ENCODE peak calls at places on chromosomes 11 and 22, in six cellular contexts. V is CD4-positive, alpha-beta memory T cell; G is brain microvascular endothelial cell; A is iPS DF 6.9; N is psoas muscle; Z is PC-9. C is an unnamed sample.

GRCh38 chr11:117654856-117655255 is 142.2 kb downstream of the DSCAML1 start:
- DNase-seq in V (no peak), G (no peak), A (no peak), N (no peak), Z (no peak), C (no peak)

GRCh38 chr22:31652911-31653684 is 8.9 kb downstream of the PISD start:
- DNase-seq in V (no peak), G (no peak), A (no peak), N (no peak), Z (no peak), C (no peak)

GRCh38 chr11:34680918-34681554 is 60.1 kb downstream of the EHF start:
- DNase-seq in V (no peak), G (peak), A (no peak), N (no peak), Z (peak), C (peak)

GRCh38 chr22:42261266-42261665 is 9.2 kb downstream of the TCF20 start:
- DNase-seq in V (no peak), G (no peak), A (no peak), N (no peak), Z (no peak), C (no peak)

GRCh38 chr11:11577246-11577855 is 44.5 kb downstream of the GALNT18 start:
- DNase-seq in V (no peak), G (peak), A (no peak), N (no peak), Z (no peak), C (no peak)

GRCh38 chr11:82810326-82810725 is 76.7 kb upstream of the FAM181B start:
- DNase-seq in V (no peak), G (no peak), A (no peak), N (no peak), Z (no peak), C (no peak)

GRCh38 chr11:74936087-74936486 is 12.8 kb downstream of the XRRA1 start:
- DNase-seq in V (no peak), G (no peak), A (no peak), N (no peak), Z (no peak), C (no peak)

GRCh38 chr11:115893701-115894100 is 389.5 kb upstream of the CADM1 start:
- DNase-seq in V (no peak), G (no peak), A (no peak), N (no peak), Z (no peak), C (no peak)

GRCh38 chr11:93196816-93197382 is 892 bp downstream of the SLC36A4 start:
- DNase-seq in V (no peak), G (no peak), A (no peak), N (no peak), Z (no peak), C (no peak)

GRCh38 chr11:73236205-73236765 is 18.2 kb downstream of the P2RY2 start:
- DNase-seq in V (no peak), G (no peak), A (no peak), N (no peak), Z (no peak), C (no peak)

GRCh38 chr11:114042234-114042633 is 17.3 kb upstream of the ZBTB16 start:
- DNase-seq in V (no peak), G (no peak), A (no peak), N (no peak), Z (no peak), C (no peak)

GRCh38 chr11:84721561-84721961 is 905.6 kb downstream of the DLG2 start:
- DNase-seq in V (no peak), G (no peak), A (no peak), N (no peak), Z (no peak), C (no peak)

GRCh38 chr11:116703421-116703820 is 69.4 kb downstream of the BUD13 start:
- DNase-seq in V (no peak), G (no peak), A (no peak), N (no peak), Z (no peak), C (no peak)

GRCh38 chr11:46520971-46521745 is 72.7 kb downstream of the AMBRA1 start:
- DNase-seq in V (no peak), G (peak), A (no peak), N (no peak), Z (peak), C (no peak)

GRCh38 chr11:115391598-115391997 is 112.6 kb downstream of the CADM1 start:
- DNase-seq in V (no peak), G (no peak), A (no peak), N (no peak), Z (no peak), C (no peak)

GRCh38 chr11:19929655-19930054 is 217.0 kb downstream of the NAV2 start:
- DNase-seq in V (no peak), G (peak), A (no peak), N (no peak), Z (no peak), C (no peak)

GRCh38 chr11:5841797-5842196 is at the start of gene OR52E6:
- DNase-seq in V (no peak), G (no peak), A (no peak), N (no peak), Z (no peak), C (no peak)

GRCh38 chr22:40679964-40680818 is 907 bp downstream of the MCHR1 start:
- DNase-seq in V (no peak), G (peak), A (no peak), N (no peak), Z (no peak), C (no peak)

GRCh38 chr11:14223636-14224035 is 135.3 kb downstream of the RRAS2 start:
- DNase-seq in V (no peak), G (no peak), A (no peak), N (no peak), Z (no peak), C (no peak)

GRCh38 chr11:1942541-1943260 is 4.4 kb upstream of the MRPL23 start:
- DNase-seq in V (no peak), G (no peak), A (no peak), N (no peak), Z (no peak), C (no peak)

GRCh38 chr11:76672431-76673163 is 2.0 kb upstream of the LRRC32 start:
- DNase-seq in V (peak), G (no peak), A (no peak), N (no peak), Z (no peak), C (no peak)

GRCh38 chr11:76512851-76513653 is 68.2 kb downstream of the EMSY start:
- DNase-seq in V (no peak), G (no peak), A (no peak), N (no peak), Z (no peak), C (no peak)

GRCh38 chr22:41822289-41823057 is 10.4 kb upstream of the SREBF2 start:
- DNase-seq in V (peak), G (peak), A (no peak), N (no peak), Z (no peak), C (peak)

GRCh38 chr11:134955281-134955680 is 543.2 kb upstream of the B3GAT1 start:
- DNase-seq in V (no peak), G (no peak), A (no peak), N (no peak), Z (no peak), C (no peak)

GRCh38 chr11:7060828-7061227 is 28.0 kb upstream of the RBMXL2 start:
- DNase-seq in V (no peak), G (peak), A (no peak), N (no peak), Z (no peak), C (no peak)

GRCh38 chr22:50438305-50439275 is 36.2 kb downstream of the SBF1 start:
- DNase-seq in V (no peak), G (no peak), A (no peak), N (peak), Z (no peak), C (no peak)

GRCh38 chr11:103619480-103619879 is 417.0 kb upstream of the DDI1 start:
- DNase-seq in V (no peak), G (no peak), A (no peak), N (no peak), Z (no peak), C (no peak)

GRCh38 chr11:91981995-91982394 is 242.6 kb upstream of the FAT3 start:
- DNase-seq in V (no peak), G (peak), A (no peak), N (peak), Z (peak), C (peak)

GRCh38 chr11:62680825-62681240 is 2.0 kb upstream of the UBXN1 start:
- DNase-seq in V (peak), G (peak), A (no peak), N (peak), Z (peak), C (no peak)

GRCh38 chr11:126303623-126304456 is at the start of gene DCPS:
- DNase-seq in V (peak), G (peak), A (peak), N (peak), Z (peak), C (peak)

GRCh38 chr11:34783816-34784317 is 132.3 kb downstream of the APIP start:
- DNase-seq in V (no peak), G (no peak), A (no peak), N (no peak), Z (no peak), C (peak)

GRCh38 chr11:73361953-73362776 is 14.0 kb upstream of the RELT start:
- DNase-seq in V (no peak), G (no peak), A (no peak), N (no peak), Z (no peak), C (no peak)

GRCh38 chr22:45318558-45319318 is 9.0 kb downstream of the FAM118A start:
- DNase-seq in V (peak), G (no peak), A (no peak), N (no peak), Z (no peak), C (no peak)

GRCh38 chr11:130095326-130095725 is 25.6 kb downstream of the APLP2 start:
- DNase-seq in V (no peak), G (no peak), A (no peak), N (no peak), Z (no peak), C (no peak)

GRCh38 chr11:94028436-94028835 is 7.3 kb downstream of the HEPHL1 start:
- DNase-seq in V (no peak), G (peak), A (no peak), N (no peak), Z (peak), C (peak)

GRCh38 chr22:25070870-25071465 is 118.5 kb downstream of the KIAA1671 start:
- DNase-seq in V (no peak), G (no peak), A (no peak), N (no peak), Z (no peak), C (no peak)

GRCh38 chr11:93166867-93167266 is 30.9 kb downstream of the SLC36A4 start:
- DNase-seq in V (no peak), G (no peak), A (no peak), N (no peak), Z (no peak), C (no peak)

GRCh38 chr11:126305699-126306098 is 1.8 kb downstream of the DCPS start:
- DNase-seq in V (no peak), G (no peak), A (no peak), N (no peak), Z (no peak), C (no peak)

GRCh38 chr11:62479631-62480201 is 60.9 kb downstream of the SCGB1A1 start:
- DNase-seq in V (no peak), G (no peak), A (no peak), N (no peak), Z (no peak), C (no peak)

GRCh38 chr22:36369004-36369921 is 18.5 kb downstream of the MYH9 start:
- DNase-seq in V (no peak), G (no peak), A (no peak), N (no peak), Z (no peak), C (no peak)

GRCh38 chr11:86681039-86681745 is 8.8 kb upstream of the ME3 start:
- DNase-seq in V (no peak), G (no peak), A (no peak), N (no peak), Z (no peak), C (no peak)
- H3K27ac ChIP-seq in V (no peak), G (no peak), A (no peak), N (peak), Z (no peak), C (no peak)

GRCh38 chr11:111819161-111820058 is 52.0 kb downstream of the ALG9 start:
- DNase-seq in V (no peak), G (peak), A (no peak), N (peak), Z (no peak), C (no peak)

GRCh38 chr11:111820059-111820375 is 51.4 kb downstream of the ALG9 start:
- DNase-seq in V (no peak), G (no peak), A (no peak), N (no peak), Z (no peak), C (no peak)

GRCh38 chr11:111826322-111826950 is 44.9 kb downstream of the ALG9 start:
- DNase-seq in V (no peak), G (no peak), A (no peak), N (no peak), Z (no peak), C (no peak)

GRCh38 chr11:111823629-111824028 is 47.8 kb downstream of the ALG9 start:
- DNase-seq in V (no peak), G (no peak), A (no peak), N (no peak), Z (no peak), C (no peak)

GRCh38 chr11:111823131-111823530 is 48.2 kb downstream of the ALG9 start:
- DNase-seq in V (no peak), G (no peak), A (no peak), N (no peak), Z (no peak), C (no peak)
- H3K27ac ChIP-seq in V (no peak), G (no peak), A (no peak), N (peak), Z (no peak), C (no peak)

DNA sequence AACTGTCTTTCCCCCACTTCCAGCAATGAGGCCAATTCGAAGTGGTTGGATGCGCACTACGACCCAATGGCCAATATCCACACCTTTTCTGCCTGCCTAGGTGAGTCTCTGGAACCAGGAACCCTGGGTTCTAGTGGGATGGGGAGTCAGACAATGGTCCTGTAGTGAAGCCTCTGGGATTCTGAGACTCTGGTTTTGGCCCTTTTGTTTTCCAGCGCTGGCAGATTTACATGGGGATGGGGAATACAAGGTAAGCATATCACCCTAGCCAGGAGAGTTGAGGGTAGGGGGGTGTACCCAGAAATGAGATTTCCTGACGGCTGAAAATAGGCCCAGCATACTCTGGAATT is 530 bp downstream of the BBS1 start:
- DNase-seq in V (no peak), G (no peak), A (no peak), N (no peak), Z (no peak), C (no peak)
- H3K27ac ChIP-seq in V (peak), G (no peak), A (no peak), N (no peak), Z (no peak), C (no peak)

GRCh38 chr11:31512117-31512516 is 2.5 kb downstream of the ELP4 start:
- DNase-seq in V (no peak), G (no peak), A (no peak), N (no peak), Z (no peak), C (no peak)

GRCh38 chr11:31509017-31509411 is 408 bp downstream of the IMMP1L start:
- DNase-seq in V (no peak), G (no peak), A (no peak), N (no peak), Z (no peak), C (no peak)

GRCh38 chr11:31509412-31510345 is at the start of the genes ELP4 and IMMP1L:
- DNase-seq in V (peak), G (peak), A (peak), N (peak), Z (peak), C (peak)
- H3K27ac ChIP-seq in V (peak), G (peak), A (no peak), N (peak), Z (peak), C (peak)

GRCh38 chr11:87423161-87423560 is 385.4 kb downstream of the TMEM135 start:
- DNase-seq in V (no peak), G (no peak), A (no peak), N (no peak), Z (no peak), C (no peak)
- H3K27ac ChIP-seq in V (no peak), G (no peak), A (no peak), N (no peak), Z (no peak), C (no peak)

GRCh38 chr22:46773074-46773473 is 10.6 kb downstream of the TBC1D22A start:
- DNase-seq in V (no peak), G (no peak), A (no peak), N (no peak), Z (no peak), C (no peak)

GRCh38 chr22:46770151-46770641 is 7.7 kb downstream of the TBC1D22A start:
- DNase-seq in V (no peak), G (no peak), A (no peak), N (no peak), Z (no peak), C (no peak)

GRCh38 chr22:46769191-46769675 is 6.8 kb downstream of the TBC1D22A start:
- DNase-seq in V (no peak), G (no peak), A (no peak), N (peak), Z (no peak), C (no peak)

GRCh38 chr22:46769706-46770105 is 7.3 kb downstream of the TBC1D22A start:
- DNase-seq in V (no peak), G (no peak), A (no peak), N (no peak), Z (no peak), C (no peak)

GRCh38 chr22:46770726-46771125 is 8.3 kb downstream of the TBC1D22A start:
- DNase-seq in V (no peak), G (no peak), A (no peak), N (no peak), Z (no peak), C (no peak)
- H3K27ac ChIP-seq in V (peak), G (no peak), A (no peak), N (peak), Z (peak), C (no peak)

DNA sequence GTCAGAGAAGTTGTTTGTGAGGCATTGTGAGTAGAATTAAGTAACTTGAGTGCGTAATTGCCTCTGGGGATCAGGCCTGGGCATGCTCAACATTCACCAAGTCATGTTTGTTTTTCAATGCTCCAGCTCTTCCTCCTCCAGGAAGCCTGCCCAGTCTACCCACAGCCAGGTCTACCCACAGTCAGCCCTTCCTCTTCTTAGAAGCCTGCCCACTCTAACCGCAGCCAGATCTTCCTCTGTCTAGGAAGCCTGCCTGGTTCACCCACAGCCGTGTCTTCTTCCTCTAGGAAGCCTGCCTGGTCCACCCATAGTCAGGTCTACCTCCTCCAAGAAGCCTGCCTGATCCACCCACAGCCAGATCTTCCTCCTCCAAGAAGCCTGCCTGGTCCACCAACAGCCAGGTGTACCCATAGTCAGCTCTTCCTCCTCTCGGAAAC is 25.0 kb downstream of the LRP5 start:
- DNase-seq in V (no peak), G (no peak), A (no peak), N (no peak), Z (no peak), C (peak)
- H3K27ac ChIP-seq in V (no peak), G (no peak), A (no peak), N (no peak), Z (no peak), C (peak)

GRCh38 chr11:727859-728748 is 19.2 kb upstream of the TALDO1 start:
- DNase-seq in V (peak), G (peak), A (no peak), N (peak), Z (peak), C (peak)
- H3K27ac ChIP-seq in V (no peak), G (no peak), A (no peak), N (peak), Z (peak), C (peak)

DNA sequence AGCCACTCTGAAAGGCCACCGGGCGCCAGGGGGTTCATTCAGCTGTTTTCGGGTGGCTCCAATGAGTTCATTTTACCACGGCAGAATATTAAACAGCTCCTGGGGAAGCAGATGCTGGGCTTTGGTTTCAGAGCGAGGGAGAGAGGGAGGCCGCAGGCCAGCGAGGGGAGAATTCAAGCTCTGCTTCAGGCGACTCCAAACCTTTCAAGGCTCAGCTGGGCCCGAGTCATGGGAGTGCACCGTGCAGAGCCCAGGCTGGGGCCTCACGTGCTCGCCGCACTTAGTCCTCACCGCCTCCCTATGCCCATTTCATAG is 28.4 kb downstream of the MN1 start:
- DNase-seq in V (no peak), G (no peak), A (no peak), N (no peak), Z (no peak), C (no peak)
- H3K27ac ChIP-seq in V (no peak), G (no peak), A (no peak), N (peak), Z (no peak), C (no peak)

DNA sequence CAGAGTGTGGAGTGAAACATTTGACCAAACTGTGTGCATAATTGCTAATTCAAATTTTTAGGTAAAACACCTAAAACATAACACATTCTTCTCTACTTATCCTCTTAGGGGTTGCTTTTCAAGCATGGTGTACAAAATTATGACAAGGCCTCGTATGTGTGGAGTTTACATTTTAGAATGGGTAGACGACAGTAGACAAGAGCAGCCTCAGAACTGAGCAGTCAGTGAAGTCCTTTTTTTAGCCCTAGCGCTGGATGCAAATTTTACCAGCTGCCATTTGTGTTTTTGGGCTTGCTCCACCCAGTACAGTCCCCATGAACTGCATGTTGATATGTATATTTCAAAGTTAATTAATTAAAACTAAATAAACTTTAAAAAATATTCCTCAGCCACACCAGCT is 64.7 kb upstream of the TOP3B start:
- DNase-seq in V (no peak), G (no peak), A (no peak), N (no peak), Z (no peak), C (no peak)
- H3K27ac ChIP-seq in V (no peak), G (no peak), A (no peak), N (no peak), Z (no peak), C (no peak)

C was measured in epithelial cell of prostate.